ENCODE peak calls at places on chromosomes 16 and 17, in eight cellular contexts. U is right atrium auricular region, F is HFFc6, N is PC-3, I is IMR-90, H is adrenal gland, E is fibroblast of mammary gland, Z is fibroblast of lung. V is an unnamed sample.
A peak's percentile ranks its signal among the peaks of the same experiment; 100 is the strongest.

GRCh38 chr16:11726008-11726407 is 16.6 kb downstream of the TXNDC11 start:
- DNase-seq in U (no peak), F (no peak), N (no peak), I (no peak), H (no peak), E (no peak), Z (no peak), V (no peak)

GRCh38 chr17:57999496-58000017 is 7.5 kb downstream of the SRSF1 start:
- DNase-seq in U (no peak), F (peak; percentile 76), N (peak; percentile 93), I (peak; percentile 79), H (no peak), E (peak; percentile 83), Z (peak; percentile 87), V (no peak)

GRCh38 chr17:67161573-67161972 is 83.4 kb downstream of the HELZ start:
- DNase-seq in U (no peak), F (no peak), N (no peak), I (no peak), H (no peak), E (no peak), Z (no peak), V (no peak)

GRCh38 chr17:82320956-82321927 is 3.8 kb upstream of the CD7 start:
- DNase-seq in U (no peak), F (no peak), N (no peak), I (no peak), H (no peak), E (no peak), Z (no peak), V (peak; percentile 65)

GRCh38 chr17:74646231-74646630 is 22.7 kb upstream of the CD300E start:
- DNase-seq in U (no peak), F (no peak), N (peak; percentile 61), I (no peak), H (no peak), E (peak; percentile 24), Z (no peak), V (no peak)

GRCh38 chr17:34673995-34674900 is 94.9 kb downstream of the TMEM132E start:
- DNase-seq in U (peak; percentile 23), F (no peak), N (no peak), I (no peak), H (no peak), E (no peak), Z (no peak), V (no peak)

GRCh38 chr16:3007059-3007956 is 5.4 kb upstream of the CLDN9 start:
- DNase-seq in U (no peak), F (no peak), N (no peak), I (no peak), H (no peak), E (no peak), Z (no peak), V (no peak)

GRCh38 chr17:64994781-64995538 is 61.6 kb downstream of the GNA13 start:
- DNase-seq in U (no peak), F (no peak), N (no peak), I (no peak), H (no peak), E (no peak), Z (no peak), V (no peak)

GRCh38 chr16:5615868-5616642 is 518.5 kb upstream of the EEF2KMT start:
- DNase-seq in U (peak; percentile 60), F (peak; percentile 30), N (peak; percentile 23), I (no peak), H (peak; percentile 46), E (peak; percentile 16), Z (no peak), V (peak; percentile 74)

DNA sequence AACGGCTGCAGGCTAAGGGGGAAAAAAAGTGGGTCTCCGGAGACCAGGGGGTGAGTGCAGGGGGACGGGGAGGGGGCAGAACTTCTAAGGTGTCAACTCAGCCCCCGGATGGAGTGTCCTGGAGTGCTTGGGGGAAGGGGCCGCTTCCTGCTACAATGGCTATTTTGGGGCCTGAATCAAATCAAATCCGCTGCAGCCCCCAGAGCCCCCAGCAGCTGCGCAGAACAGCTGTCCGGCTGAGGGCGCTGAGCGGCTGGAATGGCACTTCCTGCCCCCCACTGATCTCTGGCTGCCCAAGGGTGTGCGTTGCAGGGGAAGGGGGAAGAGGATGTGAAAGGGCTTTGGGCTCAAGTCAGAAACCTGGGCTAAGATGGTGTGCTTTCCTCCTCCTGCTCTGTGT is 24.2 kb upstream of the PHB1 start:
- DNase-seq in U (no peak), F (no peak), N (no peak), I (no peak), H (no peak), E (no peak), Z (no peak), V (no peak)
- TF ChIP-seq CTCF in U (no peak), F (no peak), N (no peak), I (no peak), H (no peak), E (no peak), Z (peak; percentile 1), V (no peak)

GRCh38 chr17:17476865-17477467 is at the start of gene MED9:
- DNase-seq in U (peak; percentile 93), F (peak; percentile 73), N (peak; percentile 97), I (peak; percentile 85), H (peak; percentile 94), E (peak; percentile 90), Z (peak; percentile 91), V (peak; percentile 94)

GRCh38 chr17:17479209-17479608 is 2.4 kb downstream of the MED9 start:
- DNase-seq in U (no peak), F (no peak), N (no peak), I (no peak), H (no peak), E (peak; percentile 21), Z (no peak), V (no peak)

GRCh38 chr17:17481860-17482259 is 5.1 kb downstream of the MED9 start:
- DNase-seq in U (no peak), F (no peak), N (no peak), I (no peak), H (no peak), E (no peak), Z (no peak), V (no peak)

GRCh38 chr17:17484451-17484899 is 7.7 kb downstream of the MED9 start:
- DNase-seq in U (no peak), F (no peak), N (no peak), I (peak; percentile 39), H (no peak), E (peak; percentile 50), Z (no peak), V (no peak)

GRCh38 chr17:17480593-17481148 is 3.9 kb downstream of the MED9 start:
- DNase-seq in U (no peak), F (no peak), N (no peak), I (no peak), H (no peak), E (no peak), Z (no peak), V (no peak)
- TF ChIP-seq CTCF in U (no peak), F (no peak), N (no peak), I (no peak), H (no peak), E (no peak), Z (no peak), V (no peak)

GRCh38 chr17:11991461-11991860 is 5.8 kb downstream of the ZNF18 start:
- DNase-seq in U (no peak), F (no peak), N (no peak), I (no peak), H (no peak), E (no peak), Z (no peak), V (no peak)

GRCh38 chr17:11990363-11990983 is 6.8 kb downstream of the ZNF18 start:
- DNase-seq in U (no peak), F (no peak), N (no peak), I (no peak), H (no peak), E (no peak), Z (no peak), V (no peak)

GRCh38 chr17:11981862-11982261 is 15.4 kb downstream of the ZNF18 start:
- DNase-seq in U (no peak), F (no peak), N (no peak), I (no peak), H (no peak), E (no peak), Z (no peak), V (no peak)

GRCh38 chr17:11986939-11987329 is 10.3 kb downstream of the ZNF18 start:
- DNase-seq in U (no peak), F (peak; percentile 39), N (peak; percentile 84), I (peak; percentile 60), H (no peak), E (peak; percentile 67), Z (peak; percentile 71), V (no peak)

DNA sequence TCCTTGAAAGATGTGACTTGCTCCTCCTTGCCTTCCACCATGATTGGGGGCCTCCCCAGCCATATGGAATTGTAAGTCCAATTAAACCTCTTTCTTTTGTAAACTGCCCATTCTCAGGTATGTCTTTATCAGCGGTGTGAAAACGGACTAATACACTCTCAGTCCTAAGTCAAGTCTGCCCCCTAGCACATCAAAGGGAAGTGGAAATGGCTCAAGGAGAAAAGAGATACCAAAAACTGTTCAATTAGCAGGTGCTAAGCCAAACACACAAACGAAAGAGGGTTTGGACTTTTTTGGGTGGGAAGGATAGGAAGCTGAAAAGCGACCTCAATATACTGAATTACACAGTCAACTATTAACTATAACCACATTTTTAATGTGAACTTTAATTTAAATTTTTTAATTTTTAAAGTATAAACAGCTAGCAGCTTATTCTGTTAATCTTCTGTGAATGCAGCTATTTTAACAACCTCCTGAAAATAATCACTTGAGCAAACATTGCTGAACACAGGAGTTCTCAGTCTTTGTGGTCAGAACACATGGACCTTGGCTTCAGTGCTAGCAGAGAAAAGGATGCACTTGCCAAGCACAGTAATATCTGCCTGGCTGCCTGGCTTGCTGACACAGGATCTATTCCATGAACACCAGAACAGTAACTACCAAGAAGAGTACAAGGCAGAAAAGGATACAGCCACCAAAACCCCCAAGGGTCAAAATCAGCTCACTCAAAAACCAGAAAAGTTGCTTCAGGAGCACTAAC is 10.9 kb downstream of the ZNF18 start:
- DNase-seq in U (no peak), F (no peak), N (no peak), I (no peak), H (no peak), E (peak; percentile 34), Z (no peak), V (no peak)
- TF ChIP-seq CTCF in U (no peak), F (no peak), N (no peak), I (no peak), H (no peak), E (no peak), Z (no peak), V (no peak)

GRCh38 chr17:45676695-45677094 is 107.4 kb upstream of the CRHR1 start:
- DNase-seq in U (no peak), F (no peak), N (no peak), I (no peak), H (no peak), E (no peak), Z (no peak), V (no peak)

GRCh38 chr17:45672792-45673191 is 111.3 kb upstream of the CRHR1 start:
- DNase-seq in U (no peak), F (no peak), N (no peak), I (no peak), H (no peak), E (no peak), Z (no peak), V (no peak)

GRCh38 chr17:45675892-45676291 is 108.2 kb upstream of the CRHR1 start:
- DNase-seq in U (no peak), F (no peak), N (no peak), I (no peak), H (no peak), E (no peak), Z (no peak), V (no peak)

GRCh38 chr17:45672301-45672700 is 111.8 kb upstream of the CRHR1 start:
- DNase-seq in U (no peak), F (no peak), N (no peak), I (no peak), H (no peak), E (no peak), Z (no peak), V (no peak)

GRCh38 chr17:45675012-45675411 is 109.1 kb upstream of the CRHR1 start:
- DNase-seq in U (no peak), F (no peak), N (no peak), I (no peak), H (no peak), E (no peak), Z (no peak), V (no peak)
- TF ChIP-seq CTCF in U (no peak), F (no peak), N (no peak), I (no peak), H (no peak), E (no peak), Z (no peak), V (no peak)